ENCODE peak calls at places on chromosomes 13 and 19, in seven cellular contexts. E, K, J, T, S, U and F are unnamed samples.

GRCh38 chr13:109381546-109382180 is 404.7 kb downstream of the IRS2 start:
- DNase-seq in S (no peak), K (no peak), J (no peak), U (peak), E (no peak), T (peak), F (peak)

GRCh38 chr19:49119411-49120324 is at the start of gene PPFIA3:
- DNase-seq in U (peak), E (no peak), S (peak), K (no peak), T (peak), J (no peak), F (peak)

GRCh38 chr13:66225071-66225470 is 1005.1 kb downstream of the PCDH9 start:
- DNase-seq in U (no peak), S (no peak), K (no peak), E (no peak), J (no peak), T (no peak), F (no peak)

GRCh38 chr13:72072223-72072622 is 205.2 kb upstream of the DACH1 start:
- DNase-seq in E (no peak), J (no peak), K (no peak), S (no peak), T (no peak), U (no peak), F (no peak)

GRCh38 chr19:31560021-31560770 is 211.0 kb upstream of the TSHZ3 start:
- DNase-seq in K (no peak), E (no peak), J (no peak), S (no peak), U (no peak), T (no peak), F (peak)

GRCh38 chr13:24899601-24900000 is 135.6 kb downstream of the RNF17 start:
- DNase-seq in K (no peak), S (no peak), J (no peak), T (peak), E (no peak), U (peak), F (no peak)

GRCh38 chr13:43374621-43375020 is 351.2 kb downstream of the DNAJC15 start:
- DNase-seq in T (peak), E (no peak), J (no peak), U (peak), S (no peak), K (no peak), F (peak)

GRCh38 chr19:42122691-42123607 is 9.3 kb downstream of the POU2F2 start:
- DNase-seq in J (no peak), E (no peak), S (no peak), U (no peak), T (no peak), K (no peak), F (no peak)

GRCh38 chr13:51643114-51643881 is 59.0 kb downstream of the WDFY2 start:
- DNase-seq in S (no peak), J (no peak), U (peak), K (no peak), E (no peak), T (peak), F (peak)